ENCODE peak calls at places on chromosomes 2 and 18, in nine cellular contexts. One of them, this sample, is unnamed.

GRCh38 chr2:120486946-120487345 is 141.0 kb downstream of the INHBB start:
- DNase-seq in astrocyte of the hippocampus: no peak
- DNase-seq in T-helper 17 cell: no peak
- DNase-seq in stimulated activated CD8-positive, alpha-beta memory T cell treated with anti-CD3 and anti-CD28 coated beads, Interleukin-12 subunit alpha, Interleukin-12 subunit beta, amount 100 ng/mL, for 1 hour: no peak
- DNase-seq in NCI-H1105: no peak
- DNase-seq in Kasumi-1: no peak
- DNase-seq in activated T-cell treated with anti-CD3 and anti-CD28 coated beads, Interleukin-2, amount 50 U/mL, for 1 hour: no peak
- DNase-seq in psoas muscle: peak; percentile 43
- DNase-seq in osteocyte: no peak
- DNase-seq in this sample: peak; percentile 24

GRCh38 chr2:191894681-191895147 is 47.8 kb upstream of the CAVIN2 start:
- DNase-seq in T-helper 17 cell: no peak
- DNase-seq in astrocyte of the hippocampus: peak; percentile 55
- DNase-seq in osteocyte: no peak
- DNase-seq in stimulated activated CD8-positive, alpha-beta memory T cell treated with anti-CD3 and anti-CD28 coated beads, Interleukin-12 subunit alpha, Interleukin-12 subunit beta, amount 100 ng/mL, for 1 hour: no peak
- DNase-seq in NCI-H1105: no peak
- DNase-seq in activated T-cell treated with anti-CD3 and anti-CD28 coated beads, Interleukin-2, amount 50 U/mL, for 1 hour: no peak
- DNase-seq in psoas muscle: no peak
- DNase-seq in Kasumi-1: no peak
- DNase-seq in this sample: peak; percentile 21

GRCh38 chr2:167127135-167127534 is 238.9 kb downstream of the XIRP2 start:
- DNase-seq in NCI-H1105: no peak
- DNase-seq in activated T-cell treated with anti-CD3 and anti-CD28 coated beads, Interleukin-2, amount 50 U/mL, for 1 hour: no peak
- DNase-seq in psoas muscle: no peak
- DNase-seq in T-helper 17 cell: no peak
- DNase-seq in astrocyte of the hippocampus: peak; percentile 34
- DNase-seq in osteocyte: no peak
- DNase-seq in Kasumi-1: peak; percentile 81
- DNase-seq in stimulated activated CD8-positive, alpha-beta memory T cell treated with anti-CD3 and anti-CD28 coated beads, Interleukin-12 subunit alpha, Interleukin-12 subunit beta, amount 100 ng/mL, for 1 hour: no peak
- DNase-seq in this sample: peak; percentile 40

GRCh38 chr2:207255565-207255964 is 89.8 kb upstream of the KLF7 start:
- DNase-seq in psoas muscle: no peak
- DNase-seq in NCI-H1105: no peak
- DNase-seq in stimulated activated CD8-positive, alpha-beta memory T cell treated with anti-CD3 and anti-CD28 coated beads, Interleukin-12 subunit alpha, Interleukin-12 subunit beta, amount 100 ng/mL, for 1 hour: no peak
- DNase-seq in astrocyte of the hippocampus: peak; percentile 22
- DNase-seq in T-helper 17 cell: no peak
- DNase-seq in osteocyte: no peak
- DNase-seq in Kasumi-1: no peak
- DNase-seq in activated T-cell treated with anti-CD3 and anti-CD28 coated beads, Interleukin-2, amount 50 U/mL, for 1 hour: no peak
- DNase-seq in this sample: no peak

GRCh38 chr2:48415765-48416515 is 114.0 kb upstream of the STON1 start:
- DNase-seq in T-helper 17 cell: no peak
- DNase-seq in psoas muscle: no peak
- DNase-seq in osteocyte: no peak
- DNase-seq in Kasumi-1: no peak
- DNase-seq in activated T-cell treated with anti-CD3 and anti-CD28 coated beads, Interleukin-2, amount 50 U/mL, for 1 hour: no peak
- DNase-seq in NCI-H1105: no peak
- DNase-seq in astrocyte of the hippocampus: no peak
- DNase-seq in stimulated activated CD8-positive, alpha-beta memory T cell treated with anti-CD3 and anti-CD28 coated beads, Interleukin-12 subunit alpha, Interleukin-12 subunit beta, amount 100 ng/mL, for 1 hour: no peak
- DNase-seq in this sample: no peak

GRCh38 chr2:66684289-66684688 is 249.4 kb downstream of the MEIS1 start:
- DNase-seq in T-helper 17 cell: no peak
- DNase-seq in psoas muscle: no peak
- DNase-seq in Kasumi-1: no peak
- DNase-seq in activated T-cell treated with anti-CD3 and anti-CD28 coated beads, Interleukin-2, amount 50 U/mL, for 1 hour: no peak
- DNase-seq in NCI-H1105: no peak
- DNase-seq in stimulated activated CD8-positive, alpha-beta memory T cell treated with anti-CD3 and anti-CD28 coated beads, Interleukin-12 subunit alpha, Interleukin-12 subunit beta, amount 100 ng/mL, for 1 hour: no peak
- DNase-seq in astrocyte of the hippocampus: no peak
- DNase-seq in osteocyte: no peak
- DNase-seq in this sample: no peak

GRCh38 chr2:63984606-63985359 is 34.4 kb downstream of the VPS54 start:
- DNase-seq in NCI-H1105: no peak
- DNase-seq in osteocyte: no peak
- DNase-seq in stimulated activated CD8-positive, alpha-beta memory T cell treated with anti-CD3 and anti-CD28 coated beads, Interleukin-12 subunit alpha, Interleukin-12 subunit beta, amount 100 ng/mL, for 1 hour: no peak
- DNase-seq in T-helper 17 cell: no peak
- DNase-seq in astrocyte of the hippocampus: no peak
- DNase-seq in activated T-cell treated with anti-CD3 and anti-CD28 coated beads, Interleukin-2, amount 50 U/mL, for 1 hour: no peak
- DNase-seq in psoas muscle: no peak
- DNase-seq in Kasumi-1: no peak
- DNase-seq in this sample: no peak

GRCh38 chr2:120729410-120730052 is 6.1 kb upstream of the GLI2 start:
- DNase-seq in activated T-cell treated with anti-CD3 and anti-CD28 coated beads, Interleukin-2, amount 50 U/mL, for 1 hour: no peak
- DNase-seq in astrocyte of the hippocampus: peak; percentile 72
- DNase-seq in T-helper 17 cell: no peak
- DNase-seq in NCI-H1105: no peak
- DNase-seq in osteocyte: no peak
- DNase-seq in stimulated activated CD8-positive, alpha-beta memory T cell treated with anti-CD3 and anti-CD28 coated beads, Interleukin-12 subunit alpha, Interleukin-12 subunit beta, amount 100 ng/mL, for 1 hour: no peak
- DNase-seq in psoas muscle: no peak
- DNase-seq in Kasumi-1: no peak
- DNase-seq in this sample: peak; percentile 48

GRCh38 chr2:30437809-30438548 is 9.1 kb upstream of the LCLAT1 start:
- DNase-seq in Kasumi-1: no peak
- DNase-seq in astrocyte of the hippocampus: no peak
- DNase-seq in NCI-H1105: no peak
- DNase-seq in stimulated activated CD8-positive, alpha-beta memory T cell treated with anti-CD3 and anti-CD28 coated beads, Interleukin-12 subunit alpha, Interleukin-12 subunit beta, amount 100 ng/mL, for 1 hour: no peak
- DNase-seq in T-helper 17 cell: no peak
- DNase-seq in psoas muscle: no peak
- DNase-seq in activated T-cell treated with anti-CD3 and anti-CD28 coated beads, Interleukin-2, amount 50 U/mL, for 1 hour: no peak
- DNase-seq in osteocyte: no peak
- DNase-seq in this sample: no peak

GRCh38 chr2:162153608-162154224 is 1.7 kb upstream of the GCG start:
- DNase-seq in stimulated activated CD8-positive, alpha-beta memory T cell treated with anti-CD3 and anti-CD28 coated beads, Interleukin-12 subunit alpha, Interleukin-12 subunit beta, amount 100 ng/mL, for 1 hour: peak; percentile 45
- DNase-seq in Kasumi-1: peak; percentile 88
- DNase-seq in osteocyte: peak; percentile 87
- DNase-seq in T-helper 17 cell: no peak
- DNase-seq in psoas muscle: no peak
- DNase-seq in activated T-cell treated with anti-CD3 and anti-CD28 coated beads, Interleukin-2, amount 50 U/mL, for 1 hour: peak; percentile 29
- DNase-seq in NCI-H1105: peak; percentile 40
- DNase-seq in astrocyte of the hippocampus: peak; percentile 64
- DNase-seq in this sample: peak; percentile 62

GRCh38 chr2:157444643-157445040 is 753 bp upstream of the CYTIP start:
- DNase-seq in Kasumi-1: no peak
- DNase-seq in psoas muscle: no peak
- DNase-seq in stimulated activated CD8-positive, alpha-beta memory T cell treated with anti-CD3 and anti-CD28 coated beads, Interleukin-12 subunit alpha, Interleukin-12 subunit beta, amount 100 ng/mL, for 1 hour: no peak
- DNase-seq in osteocyte: no peak
- DNase-seq in astrocyte of the hippocampus: no peak
- DNase-seq in T-helper 17 cell: no peak
- DNase-seq in NCI-H1105: no peak
- DNase-seq in activated T-cell treated with anti-CD3 and anti-CD28 coated beads, Interleukin-2, amount 50 U/mL, for 1 hour: peak; percentile 41
- DNase-seq in this sample: no peak

GRCh38 chr2:190529486-190530104 is 4.9 kb downstream of the NEMP2 start:
- DNase-seq in Kasumi-1: no peak
- DNase-seq in T-helper 17 cell: no peak
- DNase-seq in astrocyte of the hippocampus: no peak
- DNase-seq in NCI-H1105: no peak
- DNase-seq in osteocyte: no peak
- DNase-seq in stimulated activated CD8-positive, alpha-beta memory T cell treated with anti-CD3 and anti-CD28 coated beads, Interleukin-12 subunit alpha, Interleukin-12 subunit beta, amount 100 ng/mL, for 1 hour: no peak
- DNase-seq in psoas muscle: no peak
- DNase-seq in activated T-cell treated with anti-CD3 and anti-CD28 coated beads, Interleukin-2, amount 50 U/mL, for 1 hour: no peak
- DNase-seq in this sample: no peak

GRCh38 chr2:152594792-152595191 is 122.5 kb downstream of the PRPF40A start:
- DNase-seq in NCI-H1105: no peak
- DNase-seq in psoas muscle: peak; percentile 75
- DNase-seq in astrocyte of the hippocampus: peak; percentile 79
- DNase-seq in Kasumi-1: no peak
- DNase-seq in T-helper 17 cell: no peak
- DNase-seq in stimulated activated CD8-positive, alpha-beta memory T cell treated with anti-CD3 and anti-CD28 coated beads, Interleukin-12 subunit alpha, Interleukin-12 subunit beta, amount 100 ng/mL, for 1 hour: no peak
- DNase-seq in osteocyte: no peak
- DNase-seq in activated T-cell treated with anti-CD3 and anti-CD28 coated beads, Interleukin-2, amount 50 U/mL, for 1 hour: no peak
- DNase-seq in this sample: no peak

GRCh38 chr2:175399326-175399725 is 217.8 kb upstream of the ATP5MC3 start:
- DNase-seq in psoas muscle: no peak
- DNase-seq in T-helper 17 cell: no peak
- DNase-seq in stimulated activated CD8-positive, alpha-beta memory T cell treated with anti-CD3 and anti-CD28 coated beads, Interleukin-12 subunit alpha, Interleukin-12 subunit beta, amount 100 ng/mL, for 1 hour: no peak
- DNase-seq in NCI-H1105: no peak
- DNase-seq in osteocyte: no peak
- DNase-seq in activated T-cell treated with anti-CD3 and anti-CD28 coated beads, Interleukin-2, amount 50 U/mL, for 1 hour: no peak
- DNase-seq in Kasumi-1: no peak
- DNase-seq in astrocyte of the hippocampus: no peak
- DNase-seq in this sample: no peak

GRCh38 chr18:39105095-39105494 is 1539.5 kb upstream of the CELF4 start:
- DNase-seq in activated T-cell treated with anti-CD3 and anti-CD28 coated beads, Interleukin-2, amount 50 U/mL, for 1 hour: no peak
- DNase-seq in osteocyte: no peak
- DNase-seq in T-helper 17 cell: no peak
- DNase-seq in Kasumi-1: no peak
- DNase-seq in psoas muscle: no peak
- DNase-seq in astrocyte of the hippocampus: no peak
- DNase-seq in NCI-H1105: no peak
- DNase-seq in stimulated activated CD8-positive, alpha-beta memory T cell treated with anti-CD3 and anti-CD28 coated beads, Interleukin-12 subunit alpha, Interleukin-12 subunit beta, amount 100 ng/mL, for 1 hour: no peak
- DNase-seq in this sample: no peak

GRCh38 chr18:79581911-79582310 is 97.7 kb upstream of the CTDP1 start:
- DNase-seq in Kasumi-1: no peak
- DNase-seq in activated T-cell treated with anti-CD3 and anti-CD28 coated beads, Interleukin-2, amount 50 U/mL, for 1 hour: peak; percentile 11
- DNase-seq in osteocyte: peak; percentile 73
- DNase-seq in astrocyte of the hippocampus: no peak
- DNase-seq in T-helper 17 cell: no peak
- DNase-seq in psoas muscle: no peak
- DNase-seq in stimulated activated CD8-positive, alpha-beta memory T cell treated with anti-CD3 and anti-CD28 coated beads, Interleukin-12 subunit alpha, Interleukin-12 subunit beta, amount 100 ng/mL, for 1 hour: no peak
- DNase-seq in NCI-H1105: no peak
- DNase-seq in this sample: no peak

GRCh38 chr2:205273627-205274026 is 408.7 kb upstream of the NRP2 start:
- DNase-seq in NCI-H1105: no peak
- DNase-seq in psoas muscle: no peak
- DNase-seq in activated T-cell treated with anti-CD3 and anti-CD28 coated beads, Interleukin-2, amount 50 U/mL, for 1 hour: no peak
- DNase-seq in stimulated activated CD8-positive, alpha-beta memory T cell treated with anti-CD3 and anti-CD28 coated beads, Interleukin-12 subunit alpha, Interleukin-12 subunit beta, amount 100 ng/mL, for 1 hour: no peak
- DNase-seq in osteocyte: no peak
- DNase-seq in Kasumi-1: no peak
- DNase-seq in T-helper 17 cell: no peak
- DNase-seq in astrocyte of the hippocampus: no peak
- DNase-seq in this sample: no peak

GRCh38 chr2:23565374-23565773 is 180.4 kb downstream of the KLHL29 start:
- DNase-seq in T-helper 17 cell: no peak
- DNase-seq in stimulated activated CD8-positive, alpha-beta memory T cell treated with anti-CD3 and anti-CD28 coated beads, Interleukin-12 subunit alpha, Interleukin-12 subunit beta, amount 100 ng/mL, for 1 hour: no peak
- DNase-seq in Kasumi-1: no peak
- DNase-seq in activated T-cell treated with anti-CD3 and anti-CD28 coated beads, Interleukin-2, amount 50 U/mL, for 1 hour: no peak
- DNase-seq in astrocyte of the hippocampus: no peak
- DNase-seq in osteocyte: no peak
- DNase-seq in psoas muscle: no peak
- DNase-seq in NCI-H1105: no peak
- DNase-seq in this sample: no peak

GRCh38 chr18:13629841-13630747 is 96.3 kb downstream of the FAM210A start:
- DNase-seq in activated T-cell treated with anti-CD3 and anti-CD28 coated beads, Interleukin-2, amount 50 U/mL, for 1 hour: no peak
- DNase-seq in stimulated activated CD8-positive, alpha-beta memory T cell treated with anti-CD3 and anti-CD28 coated beads, Interleukin-12 subunit alpha, Interleukin-12 subunit beta, amount 100 ng/mL, for 1 hour: no peak
- DNase-seq in astrocyte of the hippocampus: peak; percentile 83
- DNase-seq in NCI-H1105: peak; percentile 46
- DNase-seq in psoas muscle: no peak
- DNase-seq in Kasumi-1: peak; percentile 89
- DNase-seq in T-helper 17 cell: no peak
- DNase-seq in osteocyte: no peak
- DNase-seq in this sample: peak; percentile 80

GRCh38 chr2:100105678-100106054 is 36.7 kb downstream of the AFF3 start:
- DNase-seq in osteocyte: no peak
- DNase-seq in psoas muscle: no peak
- DNase-seq in Kasumi-1: no peak
- DNase-seq in activated T-cell treated with anti-CD3 and anti-CD28 coated beads, Interleukin-2, amount 50 U/mL, for 1 hour: no peak
- DNase-seq in NCI-H1105: no peak
- DNase-seq in T-helper 17 cell: no peak
- DNase-seq in stimulated activated CD8-positive, alpha-beta memory T cell treated with anti-CD3 and anti-CD28 coated beads, Interleukin-12 subunit alpha, Interleukin-12 subunit beta, amount 100 ng/mL, for 1 hour: no peak
- DNase-seq in astrocyte of the hippocampus: peak; percentile 37
- DNase-seq in this sample: no peak

GRCh38 chr2:16255120-16255519 is 314.8 kb downstream of the MYCN start:
- DNase-seq in NCI-H1105: no peak
- DNase-seq in osteocyte: no peak
- DNase-seq in Kasumi-1: no peak
- DNase-seq in psoas muscle: no peak
- DNase-seq in activated T-cell treated with anti-CD3 and anti-CD28 coated beads, Interleukin-2, amount 50 U/mL, for 1 hour: no peak
- DNase-seq in stimulated activated CD8-positive, alpha-beta memory T cell treated with anti-CD3 and anti-CD28 coated beads, Interleukin-12 subunit alpha, Interleukin-12 subunit beta, amount 100 ng/mL, for 1 hour: no peak
- DNase-seq in astrocyte of the hippocampus: no peak
- DNase-seq in T-helper 17 cell: no peak
- DNase-seq in this sample: no peak

GRCh38 chr2:159091381-159091780 is 122.9 kb downstream of the TANC1 start:
- DNase-seq in stimulated activated CD8-positive, alpha-beta memory T cell treated with anti-CD3 and anti-CD28 coated beads, Interleukin-12 subunit alpha, Interleukin-12 subunit beta, amount 100 ng/mL, for 1 hour: no peak
- DNase-seq in T-helper 17 cell: no peak
- DNase-seq in osteocyte: no peak
- DNase-seq in psoas muscle: no peak
- DNase-seq in Kasumi-1: no peak
- DNase-seq in NCI-H1105: no peak
- DNase-seq in astrocyte of the hippocampus: peak; percentile 67
- DNase-seq in activated T-cell treated with anti-CD3 and anti-CD28 coated beads, Interleukin-2, amount 50 U/mL, for 1 hour: no peak
- DNase-seq in this sample: peak; percentile 87

This sample was measured in A673.